ENCODE peak calls at places on chromosomes 16 and 17, in seven cellular contexts. X is PC-3, T is right lobe of liver, Z is BJ, O is PC-9, I is tibial artery, V is GM12865. G is an unnamed sample.

GRCh38 chr17:69975808-69976207 is 99.2 kb upstream of the KCNJ16 start:
- DNase-seq in X (no peak), T (no peak), Z (no peak), O (no peak), I (no peak), V (no peak), G (no peak)

GRCh38 chr17:601462-602303 is 113.0 kb downstream of the VPS53 start:
- DNase-seq in X (no peak), T (peak), Z (no peak), O (no peak), I (no peak), V (no peak), G (peak)

GRCh38 chr17:75641343-75641742 is 8.1 kb downstream of the SMIM5 start:
- DNase-seq in X (no peak), T (no peak), Z (no peak), O (no peak), I (no peak), V (no peak), G (no peak)

GRCh38 chr17:38942641-38943040 is 17.2 kb downstream of the LASP1NB start:
- DNase-seq in X (no peak), T (no peak), Z (no peak), O (no peak), I (no peak), V (peak), G (no peak)

GRCh38 chr17:72126575-72127486 is 6.0 kb downstream of the SOX9 start:
- DNase-seq in X (peak), T (no peak), Z (peak), O (peak), I (no peak), V (no peak), G (peak)

GRCh38 chr17:41793749-41794602 is 7.5 kb upstream of the JUP start:
- DNase-seq in X (no peak), T (no peak), Z (no peak), O (no peak), I (no peak), V (no peak), G (no peak)

GRCh38 chr17:30415491-30415890 is 36.8 kb downstream of the CPD start:
- DNase-seq in X (no peak), T (no peak), Z (peak), O (no peak), I (no peak), V (no peak), G (peak)

GRCh38 chr16:88693420-88694177 is 7.3 kb upstream of the SNAI3 start:
- DNase-seq in X (no peak), T (no peak), Z (no peak), O (no peak), I (no peak), V (no peak), G (no peak)

GRCh38 chr16:66476328-66477027 is 49.4 kb downstream of the BEAN1 start:
- DNase-seq in X (no peak), T (peak), Z (no peak), O (no peak), I (no peak), V (peak), G (no peak)

GRCh38 chr17:42279776-42280630 is 3.8 kb upstream of the STAT5B start:
- DNase-seq in X (no peak), T (peak), Z (no peak), O (no peak), I (no peak), V (no peak), G (no peak)

GRCh38 chr17:78665952-78666920 is 89.0 kb upstream of the DNAH17 start:
- DNase-seq in X (peak), T (no peak), Z (no peak), O (no peak), I (peak), V (peak), G (no peak)

GRCh38 chr17:9934354-9934753 is 29.3 kb upstream of the RCVRN start:
- DNase-seq in X (no peak), T (no peak), Z (no peak), O (no peak), I (no peak), V (no peak), G (no peak)

GRCh38 chr17:59002848-59003247 is 103.8 kb downstream of the TRIM37 start:
- DNase-seq in X (no peak), T (no peak), Z (no peak), O (no peak), I (no peak), V (no peak), G (no peak)

GRCh38 chr16:12578001-12578400 is 225.7 kb downstream of the CPPED1 start:
- DNase-seq in X (no peak), T (no peak), Z (no peak), O (no peak), I (no peak), V (no peak), G (no peak)

GRCh38 chr16:27202923-27203428 is 350 bp upstream of the KDM8 start:
- DNase-seq in X (no peak), T (no peak), Z (no peak), O (no peak), I (no peak), V (no peak), G (no peak)

GRCh38 chr17:67165201-67165600 is 79.8 kb downstream of the HELZ start:
- DNase-seq in X (no peak), T (no peak), Z (no peak), O (no peak), I (peak), V (no peak), G (no peak)
- TF ChIP-seq CTCF in X (no peak), T (no peak), Z (no peak), O (no peak), I (no peak), V (no peak), G (no peak)

GRCh38 chr16:69848635-69849545 is 86.8 kb downstream of the WWP2 start:
- DNase-seq in X (peak), T (peak), Z (peak), O (no peak), I (peak), V (no peak), G (peak)
- H3K4me3 ChIP-seq in X (no peak), T (no peak), Z (peak), O (no peak), I (peak), V (no peak), G (no peak)

DNA sequence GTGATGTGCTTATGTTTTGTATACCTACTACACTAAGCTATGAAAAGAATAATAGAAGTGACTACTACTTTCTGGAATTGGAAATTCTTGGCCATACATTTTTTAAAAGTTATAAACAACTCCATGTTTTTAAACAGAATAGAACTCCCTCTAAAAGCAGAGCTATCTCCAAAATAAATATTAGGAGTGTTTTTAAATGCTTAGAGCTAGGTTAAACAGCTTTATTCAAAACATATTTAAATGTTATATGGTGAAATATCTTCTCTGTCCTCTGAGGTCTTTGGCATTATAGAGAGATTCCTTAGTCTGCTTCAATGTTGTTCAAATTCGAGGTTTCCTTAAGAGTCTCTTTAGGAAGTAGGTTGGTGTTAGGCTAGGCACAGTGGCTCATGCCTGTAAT is 22.9 kb upstream of the PSMC5 start:
- DNase-seq in X (no peak), T (no peak), Z (no peak), O (no peak), I (no peak), V (no peak), G (no peak)
- TF ChIP-seq CTCF in X (no peak), T (no peak), Z (no peak), O (no peak), I (no peak), V (no peak), G (no peak)

GRCh38 chr17:48567209-48567608 is 10.9 kb downstream of the HOXB4 start:
- DNase-seq in X (no peak), T (no peak), Z (no peak), O (no peak), I (no peak), V (no peak), G (no peak)
- H3K4me3 ChIP-seq in X (no peak), T (no peak), Z (no peak), O (no peak), I (no peak), V (no peak), G (no peak)

GRCh38 chr17:4895676-4896331 is 3.5 kb upstream of the C17orf107 start:
- DNase-seq in X (no peak), T (peak), Z (no peak), O (no peak), I (no peak), V (no peak), G (no peak)
- TF ChIP-seq CTCF in X (no peak), T (no peak), Z (peak), O (no peak), I (no peak), V (no peak), G (no peak)

DNA sequence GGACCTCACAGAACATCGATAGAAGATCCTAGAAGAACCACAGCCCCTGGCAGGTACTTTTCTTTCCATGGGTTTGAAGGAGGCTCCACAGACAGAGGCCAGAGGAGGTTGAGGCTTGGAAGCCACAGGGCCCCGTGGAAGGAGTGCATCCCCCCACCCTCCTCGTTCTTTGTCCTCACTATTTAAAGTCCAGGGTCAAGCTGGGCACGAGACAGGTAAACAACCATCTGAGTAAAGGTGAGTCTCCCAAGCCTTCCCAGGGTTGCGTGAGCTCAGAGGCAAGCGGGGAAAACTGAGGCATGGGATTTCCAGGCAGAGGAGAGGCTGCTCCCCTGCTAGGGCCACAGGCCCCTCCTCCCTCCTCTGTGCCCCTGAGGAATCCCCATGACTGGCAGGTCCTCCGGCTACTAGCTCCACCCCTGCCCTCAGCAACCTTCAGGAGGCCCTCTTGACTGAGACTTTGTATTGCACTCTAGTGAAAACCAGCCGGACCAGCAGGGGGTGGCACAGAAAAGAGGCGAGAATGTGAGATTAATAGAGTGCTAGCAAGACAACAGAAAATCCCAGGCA is 927 bp upstream of the SULT1A2 start:
- DNase-seq in X (no peak), T (no peak), Z (no peak), O (peak), I (no peak), V (peak), G (no peak)
- H3K4me3 ChIP-seq in X (no peak), T (no peak), Z (no peak), O (peak), I (no peak), V (no peak), G (no peak)